ENCODE peak calls at places on chromosomes 7 and 10, in ten cellular contexts. S is NCI-H510A; E is cardiac muscle cell; L is stomach; O is central memory CD4-positive, alpha-beta T cell; D is EL; X is activated T-helper 2 cell treated with anti-CD3 and anti-CD28 coated beads, Interferon-gamma antibody, Interleukin-2, Interleukin-4, amounts not matched to agents 10 μg/mL and 5 μg/mL and 100 μg/mL, durations not matched to agents 14 hours and 24 hours and 36 hours; M is CD4-positive, alpha-beta memory T cell; Z is NCI-H1048; G is left cardiac atrium. U is an unnamed sample.

GRCh38 chr7:105808703-105809590 is 67.5 kb downstream of the ATXN7L1 start:
- DNase-seq in S (no peak), E (no peak), L (peak; percentile 59), O (peak; percentile 64), D (peak; percentile 65), X (peak; percentile 85), M (peak; percentile 61), Z (no peak), G (no peak), U (peak; percentile 57)

GRCh38 chr10:21687197-21687993 is 153.4 kb downstream of the MLLT10 start:
- DNase-seq in S (no peak), E (no peak), L (no peak), O (no peak), D (no peak), X (no peak), M (no peak), Z (no peak), G (no peak), U (no peak)

GRCh38 chr7:142854505-142855400 is at the start of gene EPHB6:
- DNase-seq in S (no peak), E (peak; percentile 91), L (peak; percentile 89), O (peak; percentile 45), D (peak; percentile 62), X (peak; percentile 46), M (peak; percentile 56), Z (peak; percentile 58), G (peak; percentile 80), U (peak; percentile 67)

GRCh38 chr10:48289652-48290238 is 15.2 kb upstream of the FRMPD2 start:
- DNase-seq in S (peak; percentile 44), E (peak; percentile 85), L (peak; percentile 66), O (peak; percentile 16), D (peak; percentile 51), X (peak; percentile 29), M (peak; percentile 22), Z (peak; percentile 20), G (peak; percentile 55), U (peak; percentile 67)

GRCh38 chr7:20435305-20435704 is 104.6 kb downstream of the ITGB8 start:
- DNase-seq in S (no peak), E (peak; percentile 66), L (peak; percentile 28), O (no peak), D (no peak), X (no peak), M (no peak), Z (no peak), G (peak; percentile 55), U (no peak)

GRCh38 chr10:95566121-95566520 is 5.0 kb upstream of the SORBS1 start:
- DNase-seq in S (no peak), E (no peak), L (no peak), O (no peak), D (no peak), X (no peak), M (no peak), Z (no peak), G (no peak), U (peak; percentile 8)

GRCh38 chr7:130113887-130114286 is 43.6 kb downstream of the KLHDC10 start:
- DNase-seq in S (no peak), E (no peak), L (no peak), O (no peak), D (no peak), X (no peak), M (no peak), Z (no peak), G (no peak), U (no peak)

GRCh38 chr10:73644015-73644743 is 2.9 kb upstream of the MYOZ1 start:
- DNase-seq in S (peak; percentile 14), E (peak; percentile 80), L (peak; percentile 68), O (peak; percentile 56), D (peak; percentile 72), X (peak; percentile 44), M (peak; percentile 64), Z (no peak), G (peak; percentile 58), U (peak; percentile 71)

GRCh38 chr10:44786451-44786850 is 124.7 kb upstream of the TMEM72 start:
- DNase-seq in S (no peak), E (no peak), L (no peak), O (no peak), D (no peak), X (no peak), M (no peak), Z (no peak), G (no peak), U (no peak)

GRCh38 chr7:122145937-122146336 is 1.9 kb upstream of the AASS start:
- DNase-seq in S (no peak), E (peak; percentile 10), L (no peak), O (no peak), D (no peak), X (no peak), M (no peak), Z (no peak), G (no peak), U (no peak)

GRCh38 chr7:16669581-16669980 is 23.6 kb downstream of the BZW2 start:
- DNase-seq in S (no peak), E (no peak), L (no peak), O (no peak), D (peak; percentile 56), X (no peak), M (no peak), Z (no peak), G (no peak), U (no peak)

GRCh38 chr10:68302871-68303270 is 29.0 kb upstream of the HNRNPH3 start:
- DNase-seq in S (no peak), E (no peak), L (no peak), O (no peak), D (no peak), X (no peak), M (no peak), Z (no peak), G (no peak), U (no peak)

GRCh38 chr10:94963901-94964300 is 25.4 kb downstream of the CYP2C9 start:
- DNase-seq in S (peak; percentile 6), E (peak; percentile 64), L (no peak), O (no peak), D (peak; percentile 30), X (no peak), M (no peak), Z (peak; percentile 5), G (no peak), U (peak; percentile 59)

GRCh38 chr10:109966961-109967738 is 40.6 kb upstream of the ADD3 start:
- DNase-seq in S (no peak), E (no peak), L (no peak), O (no peak), D (peak; percentile 64), X (no peak), M (no peak), Z (no peak), G (peak; percentile 34), U (no peak)

GRCh38 chr10:133419211-133419950 is 5.0 kb downstream of the SPRN start:
- DNase-seq in S (no peak), E (no peak), L (no peak), O (no peak), D (no peak), X (no peak), M (no peak), Z (no peak), G (no peak), U (no peak)

GRCh38 chr7:135981958-135982646 is 4.9 kb upstream of the MTPN start:
- DNase-seq in S (no peak), E (no peak), L (no peak), O (peak; percentile 23), D (no peak), X (no peak), M (peak; percentile 9), Z (no peak), G (no peak), U (no peak)

GRCh38 chr10:2207246-2207922 is 470.1 kb upstream of the ADARB2 start:
- DNase-seq in S (no peak), E (no peak), L (no peak), O (no peak), D (no peak), X (no peak), M (no peak), Z (no peak), G (no peak), U (peak; percentile 35)

GRCh38 chr7:114575098-114575497 is 160.5 kb downstream of the FOXP2 start:
- DNase-seq in S (no peak), E (no peak), L (no peak), O (no peak), D (no peak), X (no peak), M (no peak), Z (no peak), G (no peak), U (no peak)

GRCh38 chr7:80520199-80520598 is 8.3 kb upstream of the GNAT3 start:
- DNase-seq in S (no peak), E (no peak), L (no peak), O (no peak), D (no peak), X (no peak), M (no peak), Z (no peak), G (no peak), U (no peak)

GRCh38 chr10:93334901-93335312 is 147.2 kb downstream of the MYOF start:
- DNase-seq in S (peak; percentile 45), E (no peak), L (no peak), O (no peak), D (peak; percentile 76), X (no peak), M (no peak), Z (no peak), G (no peak), U (no peak)

GRCh38 chr10:122487231-122487765 is 25.9 kb downstream of the HTRA1 start:
- DNase-seq in S (peak; percentile 81), E (no peak), L (no peak), O (no peak), D (no peak), X (no peak), M (no peak), Z (no peak), G (peak; percentile 50), U (no peak)

GRCh38 chr10:3563298-3563697 is 221.7 kb downstream of the KLF6 start:
- DNase-seq in S (no peak), E (no peak), L (no peak), O (no peak), D (no peak), X (no peak), M (no peak), Z (no peak), G (no peak), U (no peak)

GRCh38 chr7:137618748-137619147 is 228.0 kb downstream of the DGKI start:
- DNase-seq in S (no peak), E (no peak), L (no peak), O (no peak), D (no peak), X (no peak), M (no peak), Z (no peak), G (no peak), U (no peak)

GRCh38 chr7:130228840-130229239 is 21.2 kb downstream of the SSMEM1 start:
- DNase-seq in S (no peak), E (peak; percentile 18), L (no peak), O (no peak), D (no peak), X (no peak), M (no peak), Z (no peak), G (no peak), U (no peak)

GRCh38 chr10:124646483-124647352 is 97.5 kb downstream of the FAM53B start:
- DNase-seq in S (no peak), E (no peak), L (peak; percentile 88), O (no peak), D (peak; percentile 77), X (no peak), M (no peak), Z (no peak), G (peak; percentile 93), U (no peak)

GRCh38 chr7:135799881-135800280 is 51.3 kb upstream of the FAM180A start:
- DNase-seq in S (no peak), E (no peak), L (no peak), O (no peak), D (no peak), X (no peak), M (no peak), Z (no peak), G (no peak), U (no peak)

GRCh38 chr7:133931053-133931452 is 196.1 kb upstream of the LRGUK start:
- DNase-seq in S (no peak), E (no peak), L (no peak), O (no peak), D (no peak), X (no peak), M (no peak), Z (no peak), G (no peak), U (peak; percentile 63)

GRCh38 chr10:30756151-30756550 is 126.6 kb upstream of the LYZL2 start:
- DNase-seq in S (no peak), E (no peak), L (no peak), O (no peak), D (no peak), X (no peak), M (no peak), Z (no peak), G (no peak), U (no peak)

U was measured in SK-MEL-5.